ENCODE peak calls at places on chromosomes 13 and 19, in ten cellular contexts. One of them, this sample, is unnamed.

GRCh38 chr13:25971499-25972145 is 80.2 kb downstream of the SHISA2 start:
- DNase-seq in astrocyte: no peak
- DNase-seq in amniotic stem cell: no peak
- DNase-seq in glutamatergic neuron: peak
- DNase-seq in naive thymus-derived CD4-positive, alpha-beta T cell: no peak
- DNase-seq in gastrocnemius medialis: no peak
- DNase-seq in AG04449: no peak
- DNase-seq in anterior cingulate cortex: no peak
- DNase-seq in stimulated activated CD8-positive, alpha-beta memory T cell treated with anti-CD3 and anti-CD28 coated beads, Interleukin-15, amount 100 ng/mL, for 24 hours: no peak
- DNase-seq in HT-29: no peak
- DNase-seq in this sample: peak

GRCh38 chr13:97222934-97223710 is 989 bp downstream of the MBNL2 start:
- DNase-seq in astrocyte: peak
- DNase-seq in amniotic stem cell: no peak
- DNase-seq in glutamatergic neuron: no peak
- DNase-seq in naive thymus-derived CD4-positive, alpha-beta T cell: no peak
- DNase-seq in gastrocnemius medialis: no peak
- DNase-seq in AG04449: no peak
- DNase-seq in anterior cingulate cortex: no peak
- DNase-seq in stimulated activated CD8-positive, alpha-beta memory T cell treated with anti-CD3 and anti-CD28 coated beads, Interleukin-15, amount 100 ng/mL, for 24 hours: no peak
- DNase-seq in HT-29: peak
- DNase-seq in this sample: no peak

GRCh38 chr13:29754486-29754806 is 96.0 kb downstream of the UBL3 start:
- DNase-seq in astrocyte: peak
- DNase-seq in amniotic stem cell: no peak
- DNase-seq in glutamatergic neuron: no peak
- DNase-seq in naive thymus-derived CD4-positive, alpha-beta T cell: no peak
- DNase-seq in gastrocnemius medialis: no peak
- DNase-seq in AG04449: no peak
- DNase-seq in anterior cingulate cortex: no peak
- DNase-seq in stimulated activated CD8-positive, alpha-beta memory T cell treated with anti-CD3 and anti-CD28 coated beads, Interleukin-15, amount 100 ng/mL, for 24 hours: no peak
- DNase-seq in HT-29: peak
- DNase-seq in this sample: no peak

GRCh38 chr13:39263033-39263432 is 224.8 kb downstream of the NHLRC3 start:
- DNase-seq in astrocyte: no peak
- DNase-seq in amniotic stem cell: no peak
- DNase-seq in glutamatergic neuron: peak
- DNase-seq in naive thymus-derived CD4-positive, alpha-beta T cell: peak
- DNase-seq in gastrocnemius medialis: no peak
- DNase-seq in AG04449: no peak
- DNase-seq in anterior cingulate cortex: peak
- DNase-seq in stimulated activated CD8-positive, alpha-beta memory T cell treated with anti-CD3 and anti-CD28 coated beads, Interleukin-15, amount 100 ng/mL, for 24 hours: no peak
- DNase-seq in HT-29: peak
- DNase-seq in this sample: peak

GRCh38 chr13:104810242-104810641 is 1725.2 kb downstream of the EFNB2 start:
- DNase-seq in astrocyte: no peak
- DNase-seq in amniotic stem cell: no peak
- DNase-seq in glutamatergic neuron: no peak
- DNase-seq in naive thymus-derived CD4-positive, alpha-beta T cell: no peak
- DNase-seq in gastrocnemius medialis: no peak
- DNase-seq in AG04449: no peak
- DNase-seq in anterior cingulate cortex: no peak
- DNase-seq in stimulated activated CD8-positive, alpha-beta memory T cell treated with anti-CD3 and anti-CD28 coated beads, Interleukin-15, amount 100 ng/mL, for 24 hours: no peak
- DNase-seq in HT-29: no peak
- DNase-seq in this sample: no peak

GRCh38 chr13:99087954-99088491 is 110.2 kb upstream of the DOCK9 start:
- DNase-seq in astrocyte: no peak
- DNase-seq in amniotic stem cell: no peak
- DNase-seq in glutamatergic neuron: peak
- DNase-seq in naive thymus-derived CD4-positive, alpha-beta T cell: no peak
- DNase-seq in gastrocnemius medialis: no peak
- DNase-seq in AG04449: no peak
- DNase-seq in anterior cingulate cortex: peak
- DNase-seq in stimulated activated CD8-positive, alpha-beta memory T cell treated with anti-CD3 and anti-CD28 coated beads, Interleukin-15, amount 100 ng/mL, for 24 hours: no peak
- DNase-seq in HT-29: peak
- DNase-seq in this sample: peak

GRCh38 chr13:29704648-29705047 is 109.2 kb upstream of the SLC7A1 start:
- DNase-seq in astrocyte: no peak
- DNase-seq in amniotic stem cell: no peak
- DNase-seq in glutamatergic neuron: no peak
- DNase-seq in naive thymus-derived CD4-positive, alpha-beta T cell: no peak
- DNase-seq in gastrocnemius medialis: no peak
- DNase-seq in AG04449: no peak
- DNase-seq in anterior cingulate cortex: no peak
- DNase-seq in stimulated activated CD8-positive, alpha-beta memory T cell treated with anti-CD3 and anti-CD28 coated beads, Interleukin-15, amount 100 ng/mL, for 24 hours: no peak
- DNase-seq in HT-29: no peak
- DNase-seq in this sample: no peak

GRCh38 chr13:113933901-113934300 is 40.0 kb downstream of the C13orf46 start:
- DNase-seq in astrocyte: no peak
- DNase-seq in amniotic stem cell: no peak
- DNase-seq in glutamatergic neuron: no peak
- DNase-seq in naive thymus-derived CD4-positive, alpha-beta T cell: no peak
- DNase-seq in gastrocnemius medialis: no peak
- DNase-seq in AG04449: no peak
- DNase-seq in anterior cingulate cortex: no peak
- DNase-seq in stimulated activated CD8-positive, alpha-beta memory T cell treated with anti-CD3 and anti-CD28 coated beads, Interleukin-15, amount 100 ng/mL, for 24 hours: no peak
- DNase-seq in HT-29: no peak
- DNase-seq in this sample: no peak

GRCh38 chr19:49952475-49952829 is 8.5 kb downstream of the SIGLEC11 start:
- DNase-seq in astrocyte: no peak
- DNase-seq in amniotic stem cell: no peak
- DNase-seq in glutamatergic neuron: no peak
- DNase-seq in naive thymus-derived CD4-positive, alpha-beta T cell: no peak
- DNase-seq in gastrocnemius medialis: no peak
- DNase-seq in AG04449: no peak
- DNase-seq in anterior cingulate cortex: no peak
- DNase-seq in stimulated activated CD8-positive, alpha-beta memory T cell treated with anti-CD3 and anti-CD28 coated beads, Interleukin-15, amount 100 ng/mL, for 24 hours: no peak
- DNase-seq in HT-29: no peak
- DNase-seq in this sample: no peak

GRCh38 chr13:69108486-69108885 is 999.1 kb upstream of the ATXN8OS start:
- DNase-seq in astrocyte: no peak
- DNase-seq in amniotic stem cell: no peak
- DNase-seq in glutamatergic neuron: no peak
- DNase-seq in naive thymus-derived CD4-positive, alpha-beta T cell: no peak
- DNase-seq in gastrocnemius medialis: no peak
- DNase-seq in AG04449: no peak
- DNase-seq in anterior cingulate cortex: no peak
- DNase-seq in stimulated activated CD8-positive, alpha-beta memory T cell treated with anti-CD3 and anti-CD28 coated beads, Interleukin-15, amount 100 ng/mL, for 24 hours: no peak
- DNase-seq in HT-29: peak
- DNase-seq in this sample: no peak

GRCh38 chr19:18479964-18480723 is 41.7 kb downstream of the ELL start:
- DNase-seq in astrocyte: peak
- DNase-seq in amniotic stem cell: no peak
- DNase-seq in glutamatergic neuron: no peak
- DNase-seq in naive thymus-derived CD4-positive, alpha-beta T cell: no peak
- DNase-seq in gastrocnemius medialis: peak
- DNase-seq in AG04449: no peak
- DNase-seq in anterior cingulate cortex: no peak
- DNase-seq in stimulated activated CD8-positive, alpha-beta memory T cell treated with anti-CD3 and anti-CD28 coated beads, Interleukin-15, amount 100 ng/mL, for 24 hours: no peak
- DNase-seq in HT-29: no peak
- DNase-seq in this sample: no peak

GRCh38 chr19:55095260-55096060 is 19.8 kb downstream of the EPS8L1 start:
- DNase-seq in astrocyte: no peak
- DNase-seq in amniotic stem cell: no peak
- DNase-seq in glutamatergic neuron: peak
- DNase-seq in naive thymus-derived CD4-positive, alpha-beta T cell: no peak
- DNase-seq in gastrocnemius medialis: no peak
- DNase-seq in AG04449: no peak
- DNase-seq in anterior cingulate cortex: no peak
- DNase-seq in stimulated activated CD8-positive, alpha-beta memory T cell treated with anti-CD3 and anti-CD28 coated beads, Interleukin-15, amount 100 ng/mL, for 24 hours: no peak
- DNase-seq in HT-29: no peak
- DNase-seq in this sample: no peak

GRCh38 chr13:28716511-28716910 is 2.3 kb downstream of the SLC46A3 start:
- DNase-seq in astrocyte: peak
- DNase-seq in amniotic stem cell: no peak
- DNase-seq in glutamatergic neuron: no peak
- DNase-seq in naive thymus-derived CD4-positive, alpha-beta T cell: no peak
- DNase-seq in gastrocnemius medialis: peak
- DNase-seq in AG04449: no peak
- DNase-seq in anterior cingulate cortex: no peak
- DNase-seq in stimulated activated CD8-positive, alpha-beta memory T cell treated with anti-CD3 and anti-CD28 coated beads, Interleukin-15, amount 100 ng/mL, for 24 hours: no peak
- DNase-seq in HT-29: peak
- DNase-seq in this sample: no peak

GRCh38 chr13:41931337-41931736 is 29.6 kb downstream of the VWA8 start:
- DNase-seq in astrocyte: peak
- DNase-seq in amniotic stem cell: no peak
- DNase-seq in glutamatergic neuron: no peak
- DNase-seq in naive thymus-derived CD4-positive, alpha-beta T cell: no peak
- DNase-seq in gastrocnemius medialis: no peak
- DNase-seq in AG04449: peak
- DNase-seq in anterior cingulate cortex: no peak
- DNase-seq in stimulated activated CD8-positive, alpha-beta memory T cell treated with anti-CD3 and anti-CD28 coated beads, Interleukin-15, amount 100 ng/mL, for 24 hours: no peak
- DNase-seq in HT-29: no peak
- DNase-seq in this sample: no peak

GRCh38 chr13:20303636-20304035 is 71.5 kb upstream of the GJB6 start:
- DNase-seq in astrocyte: peak
- DNase-seq in amniotic stem cell: no peak
- DNase-seq in glutamatergic neuron: no peak
- DNase-seq in naive thymus-derived CD4-positive, alpha-beta T cell: no peak
- DNase-seq in gastrocnemius medialis: no peak
- DNase-seq in AG04449: peak
- DNase-seq in anterior cingulate cortex: no peak
- DNase-seq in stimulated activated CD8-positive, alpha-beta memory T cell treated with anti-CD3 and anti-CD28 coated beads, Interleukin-15, amount 100 ng/mL, for 24 hours: no peak
- DNase-seq in HT-29: no peak
- DNase-seq in this sample: no peak

GRCh38 chr19:1074512-1075283 is 7.7 kb downstream of the ARHGAP45 start:
- DNase-seq in astrocyte: no peak
- DNase-seq in amniotic stem cell: no peak
- DNase-seq in glutamatergic neuron: no peak
- DNase-seq in naive thymus-derived CD4-positive, alpha-beta T cell: peak
- DNase-seq in gastrocnemius medialis: no peak
- DNase-seq in AG04449: no peak
- DNase-seq in anterior cingulate cortex: peak
- DNase-seq in stimulated activated CD8-positive, alpha-beta memory T cell treated with anti-CD3 and anti-CD28 coated beads, Interleukin-15, amount 100 ng/mL, for 24 hours: peak
- DNase-seq in HT-29: peak
- DNase-seq in this sample: peak

GRCh38 chr13:52849727-52850395 is 1.4 kb upstream of the PCDH8 start:
- DNase-seq in astrocyte: no peak
- DNase-seq in amniotic stem cell: no peak
- DNase-seq in glutamatergic neuron: peak
- DNase-seq in naive thymus-derived CD4-positive, alpha-beta T cell: no peak
- DNase-seq in gastrocnemius medialis: no peak
- DNase-seq in AG04449: no peak
- DNase-seq in anterior cingulate cortex: no peak
- DNase-seq in stimulated activated CD8-positive, alpha-beta memory T cell treated with anti-CD3 and anti-CD28 coated beads, Interleukin-15, amount 100 ng/mL, for 24 hours: no peak
- DNase-seq in HT-29: no peak
- DNase-seq in this sample: no peak

GRCh38 chr19:3636962-3637361 is 10.4 kb upstream of the CACTIN start:
- DNase-seq in astrocyte: no peak
- DNase-seq in amniotic stem cell: no peak
- DNase-seq in glutamatergic neuron: no peak
- DNase-seq in naive thymus-derived CD4-positive, alpha-beta T cell: no peak
- DNase-seq in gastrocnemius medialis: no peak
- DNase-seq in AG04449: no peak
- DNase-seq in anterior cingulate cortex: no peak
- DNase-seq in stimulated activated CD8-positive, alpha-beta memory T cell treated with anti-CD3 and anti-CD28 coated beads, Interleukin-15, amount 100 ng/mL, for 24 hours: no peak
- DNase-seq in HT-29: no peak
- DNase-seq in this sample: no peak